ENCODE peak calls at places on chromosomes 7 and 10, in four cellular contexts. One of them, this sample, is unnamed.

GRCh38 chr10:70379581-70380176 is 2.7 kb downstream of the LRRC20 start:
- DNase-seq in sigmoid colon: no peak
- DNase-seq in stomach: no peak
- DNase-seq in left ventricle myocardium inferior: no peak
- DNase-seq in this sample: no peak

GRCh38 chr7:40175725-40176510 is 41.1 kb downstream of the SUGCT start:
- DNase-seq in sigmoid colon: no peak
- DNase-seq in stomach: no peak
- DNase-seq in left ventricle myocardium inferior: no peak
- DNase-seq in this sample: no peak

GRCh38 chr10:31064334-31064733 is 32.7 kb upstream of the ZNF438 start:
- DNase-seq in sigmoid colon: peak; percentile 78
- DNase-seq in stomach: no peak
- DNase-seq in left ventricle myocardium inferior: peak; percentile 22
- DNase-seq in this sample: peak; percentile 20

GRCh38 chr7:96778263-96778662 is 68.6 kb upstream of the SEM1 start:
- DNase-seq in sigmoid colon: no peak
- DNase-seq in stomach: no peak
- DNase-seq in left ventricle myocardium inferior: no peak
- DNase-seq in this sample: peak; percentile 25

GRCh38 chr7:66845382-66846095 is 75.5 kb upstream of the TMEM248 start:
- DNase-seq in sigmoid colon: no peak
- DNase-seq in stomach: no peak
- DNase-seq in left ventricle myocardium inferior: no peak
- DNase-seq in this sample: no peak

GRCh38 chr10:70763567-70763966 is 21.6 kb downstream of the TBATA start:
- DNase-seq in sigmoid colon: peak; percentile 42
- DNase-seq in stomach: no peak
- DNase-seq in left ventricle myocardium inferior: no peak
- DNase-seq in this sample: no peak

GRCh38 chr10:113326160-113327111 is 226.4 kb upstream of the HABP2 start:
- DNase-seq in sigmoid colon: peak; percentile 82
- DNase-seq in stomach: no peak
- DNase-seq in left ventricle myocardium inferior: no peak
- DNase-seq in this sample: peak; percentile 71

GRCh38 chr10:120457431-120458172 is 575 bp downstream of the PLPP4 start:
- DNase-seq in sigmoid colon: no peak
- DNase-seq in stomach: no peak
- DNase-seq in left ventricle myocardium inferior: no peak
- DNase-seq in this sample: no peak

GRCh38 chr10:109689785-109690184 is 233.5 kb downstream of the XPNPEP1 start:
- DNase-seq in sigmoid colon: no peak
- DNase-seq in stomach: no peak
- DNase-seq in left ventricle myocardium inferior: no peak
- DNase-seq in this sample: no peak

GRCh38 chr7:93935112-93935511 is 13.6 kb downstream of the GNG11 start:
- DNase-seq in sigmoid colon: peak; percentile 65
- DNase-seq in stomach: no peak
- DNase-seq in left ventricle myocardium inferior: no peak
- DNase-seq in this sample: no peak

GRCh38 chr7:96833701-96834453 is 124.2 kb upstream of the SEM1 start:
- DNase-seq in sigmoid colon: no peak
- DNase-seq in stomach: no peak
- DNase-seq in left ventricle myocardium inferior: no peak
- DNase-seq in this sample: no peak

GRCh38 chr7:94620703-94621118 is 35.2 kb downstream of the SGCE start:
- DNase-seq in sigmoid colon: peak; percentile 87
- DNase-seq in stomach: peak; percentile 57
- DNase-seq in left ventricle myocardium inferior: peak; percentile 74
- DNase-seq in this sample: peak; percentile 99

GRCh38 chr10:5364916-5365434 is at the start of gene UCN3:
- DNase-seq in sigmoid colon: no peak
- DNase-seq in stomach: no peak
- DNase-seq in left ventricle myocardium inferior: no peak
- DNase-seq in this sample: no peak

GRCh38 chr10:63582686-63583085 is 61.5 kb downstream of the REEP3 start:
- DNase-seq in sigmoid colon: no peak
- DNase-seq in stomach: no peak
- DNase-seq in left ventricle myocardium inferior: no peak
- DNase-seq in this sample: no peak

GRCh38 chr7:158310924-158311713 is 276.5 kb downstream of the PTPRN2 start:
- DNase-seq in sigmoid colon: no peak
- DNase-seq in stomach: no peak
- DNase-seq in left ventricle myocardium inferior: no peak
- DNase-seq in this sample: no peak

GRCh38 chr10:88493676-88494483 is 89.2 kb downstream of the RNLS start:
- DNase-seq in sigmoid colon: no peak
- DNase-seq in stomach: no peak
- DNase-seq in left ventricle myocardium inferior: no peak
- DNase-seq in this sample: no peak

GRCh38 chr10:94680544-94680943 is 3.0 kb upstream of the CYP2C18 start:
- DNase-seq in sigmoid colon: no peak
- DNase-seq in stomach: no peak
- DNase-seq in left ventricle myocardium inferior: no peak
- DNase-seq in this sample: peak; percentile 77

GRCh38 chr7:76191783-76192240 is 9.9 kb upstream of the SRRM3 start:
- DNase-seq in sigmoid colon: no peak
- DNase-seq in stomach: no peak
- DNase-seq in left ventricle myocardium inferior: no peak
- DNase-seq in this sample: peak; percentile 32

GRCh38 chr10:65501259-65501658 is 1424.6 kb upstream of the LRRTM3 start:
- DNase-seq in sigmoid colon: no peak
- DNase-seq in stomach: no peak
- DNase-seq in left ventricle myocardium inferior: no peak
- DNase-seq in this sample: no peak

GRCh38 chr7:33716581-33717477 is 188.5 kb upstream of the BMPER start:
- DNase-seq in sigmoid colon: no peak
- DNase-seq in stomach: no peak
- DNase-seq in left ventricle myocardium inferior: no peak
- DNase-seq in this sample: peak; percentile 37

GRCh38 chr10:47396311-47396717 is 12.2 kb upstream of the ZNF488 start:
- DNase-seq in sigmoid colon: no peak
- DNase-seq in stomach: no peak
- DNase-seq in left ventricle myocardium inferior: no peak
- DNase-seq in this sample: peak; percentile 97

GRCh38 chr7:25260862-25261454 is 32.7 kb upstream of the NPVF start:
- DNase-seq in sigmoid colon: no peak
- DNase-seq in stomach: no peak
- DNase-seq in left ventricle myocardium inferior: no peak
- DNase-seq in this sample: no peak

GRCh38 chr10:20474064-20474463 is 423.0 kb downstream of the NEBL start:
- DNase-seq in sigmoid colon: no peak
- DNase-seq in stomach: no peak
- DNase-seq in left ventricle myocardium inferior: no peak
- DNase-seq in this sample: no peak

GRCh38 chr10:53209941-53210611 is 437.5 kb upstream of the MBL2 start:
- DNase-seq in sigmoid colon: no peak
- DNase-seq in stomach: no peak
- DNase-seq in left ventricle myocardium inferior: no peak
- DNase-seq in this sample: peak; percentile 39

GRCh38 chr10:102024799-102025198 is 31.2 kb downstream of the ARMH3 start:
- DNase-seq in sigmoid colon: no peak
- DNase-seq in stomach: no peak
- DNase-seq in left ventricle myocardium inferior: no peak
- DNase-seq in this sample: no peak

GRCh38 chr7:95317546-95317945 is 6.8 kb downstream of the PON1 start:
- DNase-seq in sigmoid colon: no peak
- DNase-seq in stomach: no peak
- DNase-seq in left ventricle myocardium inferior: no peak
- DNase-seq in this sample: no peak

GRCh38 chr7:150631866-150632864 is at the start of gene GIMAP6:
- DNase-seq in sigmoid colon: no peak
- DNase-seq in stomach: no peak
- DNase-seq in left ventricle myocardium inferior: no peak
- DNase-seq in this sample: no peak

GRCh38 chr10:118259288-118259906 is 82.7 kb downstream of the FAM204A start:
- DNase-seq in sigmoid colon: no peak
- DNase-seq in stomach: peak; percentile 31
- DNase-seq in left ventricle myocardium inferior: no peak
- DNase-seq in this sample: peak; percentile 9

GRCh38 chr7:127667017-127667670 is 15.2 kb downstream of the SND1 start:
- DNase-seq in sigmoid colon: no peak
- DNase-seq in stomach: no peak
- DNase-seq in left ventricle myocardium inferior: no peak
- DNase-seq in this sample: peak; percentile 66

GRCh38 chr10:15043674-15044073 is at the start of gene OLAH:
- DNase-seq in sigmoid colon: no peak
- DNase-seq in stomach: no peak
- DNase-seq in left ventricle myocardium inferior: no peak
- DNase-seq in this sample: no peak

GRCh38 chr10:37654466-37654865 is 202.9 kb downstream of the ZNF248 start:
- DNase-seq in sigmoid colon: no peak
- DNase-seq in stomach: no peak
- DNase-seq in left ventricle myocardium inferior: no peak
- DNase-seq in this sample: no peak

GRCh38 chr7:99366646-99367045 is 7.9 kb upstream of the ARPC1B start:
- DNase-seq in sigmoid colon: no peak
- DNase-seq in stomach: no peak
- DNase-seq in left ventricle myocardium inferior: no peak
- DNase-seq in this sample: no peak

GRCh38 chr7:2641406-2642393 is 9.9 kb downstream of the TTYH3 start:
- DNase-seq in sigmoid colon: peak; percentile 96
- DNase-seq in stomach: peak; percentile 94
- DNase-seq in left ventricle myocardium inferior: peak; percentile 92
- DNase-seq in this sample: peak; percentile 76

GRCh38 chr7:44727346-44728262 is 21.0 kb upstream of the ZMIZ2 start:
- DNase-seq in sigmoid colon: no peak
- DNase-seq in stomach: no peak
- DNase-seq in left ventricle myocardium inferior: no peak
- DNase-seq in this sample: peak; percentile 77

DNA sequence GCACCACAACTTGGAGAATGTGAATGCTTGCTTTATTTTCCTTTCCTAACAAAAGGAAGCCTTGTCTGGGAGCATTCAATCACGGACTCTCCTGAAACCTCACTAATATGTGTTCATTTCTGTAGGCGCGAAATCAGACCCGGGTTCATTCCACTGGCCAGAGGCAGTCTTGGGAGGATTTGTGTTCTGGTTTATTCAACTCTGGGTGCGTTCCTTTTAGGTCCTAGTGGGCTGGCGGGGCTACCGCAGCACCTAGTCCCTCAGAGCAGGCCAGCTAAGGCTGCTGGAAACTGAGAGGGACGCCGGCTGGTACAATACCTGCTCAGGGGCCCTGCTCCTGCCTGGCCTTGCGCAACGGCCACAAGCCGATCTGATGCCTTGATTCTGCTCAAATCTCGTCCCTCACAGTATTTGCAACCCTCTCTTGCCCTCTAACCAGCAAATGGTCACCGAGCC is 7.5 kb downstream of the HOXA4 start:
- DNase-seq in sigmoid colon: no peak
- DNase-seq in stomach: no peak
- DNase-seq in left ventricle myocardium inferior: no peak
- DNase-seq in this sample: peak; percentile 66
- H3K4me3 ChIP-seq in sigmoid colon: peak overlapping the region; percentile 4
- H3K4me3 ChIP-seq in stomach: peak overlapping the region; percentile 35
- H3K4me3 ChIP-seq in left ventricle myocardium inferior: peak overlapping the region; percentile 32
- H3K4me3 ChIP-seq in this sample: peak overlapping the region; percentile 43

DNA sequence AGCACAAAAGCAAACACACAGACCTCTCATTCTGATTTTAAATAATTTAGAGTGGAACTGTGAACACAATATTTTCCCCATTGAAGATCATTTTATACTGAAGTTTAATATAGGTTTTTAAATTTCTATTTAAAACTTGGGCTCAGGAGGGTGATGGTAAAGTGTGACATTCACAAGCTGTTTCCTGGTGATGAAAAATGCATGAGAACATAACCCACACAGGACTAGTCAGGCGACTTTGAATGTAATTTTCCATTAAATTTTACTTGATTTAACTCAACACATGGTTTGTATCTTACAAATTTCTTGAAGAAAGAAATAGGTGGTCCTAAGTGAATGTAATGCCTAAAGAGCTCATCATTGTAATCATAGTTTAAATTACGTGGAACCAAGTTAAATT is 143.6 kb downstream of the CDK14 start:
- DNase-seq in sigmoid colon: no peak
- DNase-seq in stomach: no peak
- DNase-seq in left ventricle myocardium inferior: no peak
- DNase-seq in this sample: no peak
- H3K4me1 ChIP-seq in sigmoid colon: no peaks in the 10 kb centered on the region
- H3K4me1 ChIP-seq in stomach: no peaks in the 10 kb centered on the region
- H3K4me1 ChIP-seq in left ventricle myocardium inferior: peaks cover 35% of the 10 kb centered on the region
- H3K4me1 ChIP-seq in this sample: peaks cover 9% of the 10 kb centered on the region

DNA sequence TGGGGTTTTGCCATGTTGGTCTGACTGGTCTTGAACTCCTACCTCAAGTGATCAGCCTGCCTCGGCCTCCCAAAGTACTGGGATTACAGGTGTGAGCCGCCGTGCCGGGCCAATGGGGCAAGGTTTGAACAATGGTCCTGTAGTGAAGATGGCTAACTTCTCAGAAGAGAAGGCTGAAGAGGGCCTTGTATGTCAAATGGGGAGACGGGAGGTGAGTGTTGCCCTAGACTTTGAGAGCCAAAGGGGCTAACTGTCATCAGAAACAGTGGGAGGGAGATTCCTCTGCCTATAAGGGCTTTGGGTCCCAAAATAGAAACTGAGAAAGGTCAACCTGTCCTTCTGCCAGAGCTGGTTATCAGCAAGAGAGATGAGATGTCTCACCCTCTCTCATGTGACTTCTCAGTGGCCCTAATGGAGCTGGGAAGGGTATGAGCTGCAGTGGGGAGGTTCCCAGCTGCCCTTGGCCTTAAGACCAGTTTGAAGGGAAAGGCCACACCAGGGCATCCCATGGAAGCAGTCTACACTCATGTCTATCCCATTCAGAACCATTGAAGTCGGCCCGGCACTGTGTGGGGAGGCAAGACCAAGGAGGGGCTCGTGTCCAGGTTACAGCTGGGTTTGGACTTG is 1.3 kb upstream of the SAMD8 start:
- DNase-seq in sigmoid colon: no peak
- DNase-seq in stomach: no peak
- DNase-seq in left ventricle myocardium inferior: no peak
- DNase-seq in this sample: no peak
- TF ChIP-seq CTCF in sigmoid colon: no peak
- TF ChIP-seq CTCF in stomach: no peak
- TF ChIP-seq CTCF in left ventricle myocardium inferior: no peak
- TF ChIP-seq CTCF in this sample: no peak

GRCh38 chr7:23468721-23469149 is 1.6 kb downstream of the IGF2BP3 start:
- DNase-seq in sigmoid colon: no peak
- DNase-seq in stomach: no peak
- DNase-seq in left ventricle myocardium inferior: no peak
- DNase-seq in this sample: no peak

GRCh38 chr7:23467281-23467680 is 3.0 kb downstream of the IGF2BP3 start:
- DNase-seq in sigmoid colon: no peak
- DNase-seq in stomach: no peak
- DNase-seq in left ventricle myocardium inferior: no peak
- DNase-seq in this sample: no peak

GRCh38 chr7:23467731-23468720 is 2.3 kb downstream of the IGF2BP3 start:
- DNase-seq in sigmoid colon: no peak
- DNase-seq in stomach: no peak
- DNase-seq in left ventricle myocardium inferior: no peak
- DNase-seq in this sample: peak; percentile 17

GRCh38 chr7:23458044-23458443 is 12.2 kb downstream of the IGF2BP3 start:
- DNase-seq in sigmoid colon: no peak
- DNase-seq in stomach: no peak
- DNase-seq in left ventricle myocardium inferior: no peak
- DNase-seq in this sample: peak; percentile 66

GRCh38 chr7:23462846-23463245 is 7.4 kb downstream of the IGF2BP3 start:
- DNase-seq in sigmoid colon: no peak
- DNase-seq in stomach: no peak
- DNase-seq in left ventricle myocardium inferior: no peak
- DNase-seq in this sample: no peak
- H3K4me3 ChIP-seq in sigmoid colon: no peak overlapping the region
- H3K4me3 ChIP-seq in stomach: no peak overlapping the region
- H3K4me3 ChIP-seq in left ventricle myocardium inferior: no peak overlapping the region
- H3K4me3 ChIP-seq in this sample: no peak overlapping the region

This sample was measured in mammary epithelial cell.